ENCODE peak calls at places on chromosomes 12 and 14, in seven cellular contexts. X is adipocyte; J is Karpas-422; W is OCI-LY7; Z is H9; U is CD8-positive, alpha-beta memory T cell; P is mucosa of descending colon. F is an unnamed sample. For H3K9me3 and H3K4me1, the result is how much of the 10 kb centered on the place peaks cover.

GRCh38 chr12:11877102-11877826 is 193.5 kb upstream of the BCL2L14 start:
- DNase-seq in X (no peak), J (no peak), W (no peak), Z (no peak), U (no peak), P (no peak), F (no peak)

GRCh38 chr12:109998241-109998903 is 858 bp upstream of the ANKRD13A start:
- DNase-seq in X (no peak), J (peak), W (peak), Z (no peak), U (no peak), P (no peak), F (no peak)

GRCh38 chr12:55852740-55853139 is 10.0 kb upstream of the MMP19 start:
- DNase-seq in X (no peak), J (no peak), W (no peak), Z (no peak), U (no peak), P (no peak), F (no peak)

GRCh38 chr12:28258998-28259397 is 68.7 kb downstream of the CCDC91 start:
- DNase-seq in X (no peak), J (no peak), W (no peak), Z (no peak), U (no peak), P (no peak), F (no peak)

GRCh38 chr12:123761841-123762714 is at the start of gene DNAH10:
- DNase-seq in X (peak), J (peak), W (peak), Z (peak), U (no peak), P (peak), F (peak)

GRCh38 chr14:101604228-101604934 is 43.1 kb downstream of the DIO3 start:
- DNase-seq in X (no peak), J (no peak), W (no peak), Z (no peak), U (no peak), P (no peak), F (no peak)

GRCh38 chr14:67532998-67533753 is at the start of gene PLEKHH1:
- DNase-seq in X (peak), J (peak), W (no peak), Z (peak), U (peak), P (peak), F (peak)

GRCh38 chr14:38536376-38537038 is 280.6 kb upstream of the CLEC14A start:
- DNase-seq in X (no peak), J (no peak), W (no peak), Z (no peak), U (no peak), P (no peak), F (peak)

GRCh38 chr14:96264850-96265249 is 8.8 kb downstream of the BDKRB1 start:
- DNase-seq in X (peak), J (no peak), W (no peak), Z (peak), U (no peak), P (no peak), F (peak)

GRCh38 chr14:92718659-92719058 is 29.8 kb downstream of the LGMN start:
- DNase-seq in X (no peak), J (no peak), W (no peak), Z (no peak), U (no peak), P (no peak), F (no peak)

GRCh38 chr12:988616-989015 is 2.4 kb upstream of the ERC1 start:
- DNase-seq in X (peak), J (no peak), W (peak), Z (no peak), U (no peak), P (no peak), F (no peak)

GRCh38 chr12:50706606-50707005 is 57.3 kb upstream of the ATF1 start:
- DNase-seq in X (peak), J (no peak), W (no peak), Z (no peak), U (no peak), P (no peak), F (peak)

GRCh38 chr14:99240512-99241313 is 31.3 kb downstream of the BCL11B start:
- DNase-seq in X (no peak), J (no peak), W (no peak), Z (no peak), U (peak), P (no peak), F (no peak)

GRCh38 chr12:52285172-52285745 is 6.1 kb downstream of the KRT81 start:
- DNase-seq in X (peak), J (no peak), W (no peak), Z (no peak), U (no peak), P (no peak), F (no peak)

GRCh38 chr12:104641862-104642261 is 185.1 kb downstream of the CHST11 start:
- DNase-seq in X (no peak), J (no peak), W (no peak), Z (no peak), U (no peak), P (no peak), F (no peak)

GRCh38 chr14:93102141-93102540 is 13.6 kb downstream of the ITPK1 start:
- DNase-seq in X (no peak), J (no peak), W (no peak), Z (no peak), U (no peak), P (peak), F (no peak)

GRCh38 chr12:111174283-111175108 is 194.4 kb downstream of the PHETA1 start:
- DNase-seq in X (no peak), J (no peak), W (peak), Z (no peak), U (no peak), P (no peak), F (peak)

GRCh38 chr14:77407158-77407557 is 16.2 kb downstream of the NOXRED1 start:
- DNase-seq in X (no peak), J (no peak), W (no peak), Z (no peak), U (no peak), P (no peak), F (no peak)

GRCh38 chr12:113748707-113749432 is 217.3 kb downstream of the RBM19 start:
- DNase-seq in X (no peak), J (no peak), W (no peak), Z (no peak), U (no peak), P (no peak), F (no peak)

GRCh38 chr14:70885343-70886014 is 21.8 kb upstream of the PCNX1 start:
- DNase-seq in X (no peak), J (peak), W (no peak), Z (no peak), U (no peak), P (no peak), F (no peak)

GRCh38 chr14:103141117-103141796 is 18.0 kb downstream of the TNFAIP2 start:
- DNase-seq in X (no peak), J (peak), W (peak), Z (peak), U (no peak), P (no peak), F (peak)

GRCh38 chr14:106809615-106810014 is 1283.2 kb downstream of the TMEM121 start:
- DNase-seq in X (no peak), J (no peak), W (no peak), Z (no peak), U (no peak), P (no peak), F (no peak)
- H3K9me3 ChIP-seq in X (under half), J (under half), W (under half), Z (half or more), U (under half), P (under half), F (under half)

DNA sequence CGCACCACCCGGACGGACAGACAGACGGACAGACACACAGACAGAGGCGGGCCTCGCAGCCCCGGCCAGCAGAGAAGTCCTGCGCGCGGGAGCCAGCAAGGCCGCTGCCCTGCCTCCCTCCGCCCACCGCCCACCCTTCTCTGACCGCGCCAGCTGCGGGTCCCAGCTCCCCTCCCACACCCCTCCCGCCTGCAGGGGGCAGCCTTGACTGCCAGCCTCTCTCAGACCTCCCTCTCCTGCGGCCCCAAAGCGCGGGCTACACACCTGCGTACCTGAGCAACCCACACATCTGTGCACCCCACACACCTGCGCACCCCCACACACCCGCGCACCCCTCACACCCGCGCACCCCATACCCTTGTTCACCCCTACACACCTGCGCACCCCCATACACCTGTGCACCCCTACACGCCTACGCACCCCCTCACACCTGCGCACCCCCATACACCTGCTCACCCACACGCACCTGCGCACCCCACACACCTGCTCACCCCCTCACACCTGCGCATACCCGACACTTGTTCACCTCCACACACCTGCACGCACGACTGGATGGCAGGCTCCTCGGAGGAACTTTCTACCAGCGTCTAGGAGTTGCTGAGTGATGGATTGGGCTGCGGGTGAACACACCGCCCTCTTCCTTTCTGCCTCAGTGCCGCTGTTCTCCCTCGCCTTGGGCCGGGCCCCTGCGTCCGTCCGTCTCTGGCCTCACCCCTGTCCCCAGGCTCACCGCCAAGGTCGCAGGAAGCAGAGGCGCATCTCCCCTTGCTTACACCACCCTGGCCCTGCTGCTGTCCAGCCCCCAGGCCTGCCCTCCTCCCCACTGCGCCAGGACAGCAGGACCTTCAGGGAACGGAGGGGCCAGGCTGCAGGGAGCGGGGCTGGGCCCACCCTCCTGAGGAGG is 20.8 kb upstream of the TMEM106C start:
- DNase-seq in X (no peak), J (peak), W (no peak), Z (peak), U (no peak), P (peak), F (peak)
- H3K4me1 ChIP-seq in X (under half), J (under half), W (under half), Z (under half), U (under half), P (under half), F (under half)

GRCh38 chr12:68536885-68537284 is 73.8 kb upstream of the RAP1B start:
- DNase-seq in X (no peak), J (no peak), W (no peak), Z (no peak), U (no peak), P (no peak), F (no peak)
- H3K9me3 ChIP-seq in X (under half), J (under half), W (under half), Z (under half), U (under half), P (under half), F (under half)

GRCh38 chr12:6036509-6036908 is 88.0 kb downstream of the VWF start:
- DNase-seq in X (no peak), J (no peak), W (no peak), Z (no peak), U (no peak), P (no peak), F (no peak)
- H3K4me1 ChIP-seq in X (under half), J (under half), W (under half), Z (under half), U (under half), P (under half), F (under half)

F was measured in A673.